ENCODE peak calls at places on chromosomes 11 and 22, in eight cellular contexts. One of them, this sample, is unnamed.

GRCh38 chr11:75667831-75668507 is 869 bp downstream of the MAP6 start:
- DNase-seq in H1: no peak
- DNase-seq in SK-N-SH: peak
- DNase-seq in K562: no peak
- DNase-seq in HCT116: no peak
- DNase-seq in HepG2: no peak
- DNase-seq in SK-N-MC: no peak
- DNase-seq in GM12878: no peak
- DNase-seq in this sample: peak

GRCh38 chr11:47163198-47163597 is 13.5 kb downstream of the ARFGAP2 start:
- DNase-seq in H1: no peak
- DNase-seq in SK-N-SH: no peak
- DNase-seq in K562: no peak
- DNase-seq in HCT116: no peak
- DNase-seq in HepG2: no peak
- DNase-seq in SK-N-MC: no peak
- DNase-seq in GM12878: no peak
- DNase-seq in this sample: no peak

GRCh38 chr11:65649656-65650546 is 12.0 kb downstream of the SIPA1 start:
- DNase-seq in H1: no peak
- DNase-seq in SK-N-SH: no peak
- DNase-seq in K562: no peak
- DNase-seq in HCT116: no peak
- DNase-seq in HepG2: no peak
- DNase-seq in SK-N-MC: no peak
- DNase-seq in GM12878: no peak
- DNase-seq in this sample: no peak

GRCh38 chr11:108431997-108432396 is 35.3 kb downstream of the C11orf65 start:
- DNase-seq in H1: no peak
- DNase-seq in SK-N-SH: no peak
- DNase-seq in K562: no peak
- DNase-seq in HCT116: no peak
- DNase-seq in HepG2: no peak
- DNase-seq in SK-N-MC: no peak
- DNase-seq in GM12878: no peak
- DNase-seq in this sample: no peak

GRCh38 chr11:15930442-15931025 is 425.8 kb downstream of the SOX6 start:
- DNase-seq in H1: no peak
- DNase-seq in SK-N-SH: no peak
- DNase-seq in K562: no peak
- DNase-seq in HCT116: no peak
- DNase-seq in HepG2: no peak
- DNase-seq in SK-N-MC: no peak
- DNase-seq in GM12878: no peak
- DNase-seq in this sample: no peak

GRCh38 chr11:46117842-46118241 is 3.4 kb downstream of the PHF21A start:
- DNase-seq in H1: no peak
- DNase-seq in SK-N-SH: no peak
- DNase-seq in K562: no peak
- DNase-seq in HCT116: no peak
- DNase-seq in HepG2: no peak
- DNase-seq in SK-N-MC: no peak
- DNase-seq in GM12878: no peak
- DNase-seq in this sample: no peak

GRCh38 chr11:32884770-32885384 is 7.7 kb upstream of the QSER1 start:
- DNase-seq in H1: no peak
- DNase-seq in SK-N-SH: no peak
- DNase-seq in K562: peak
- DNase-seq in HCT116: no peak
- DNase-seq in HepG2: no peak
- DNase-seq in SK-N-MC: no peak
- DNase-seq in GM12878: no peak
- DNase-seq in this sample: peak

GRCh38 chr11:93031386-93031785 is 61.9 kb downstream of the MTNR1B start:
- DNase-seq in H1: peak
- DNase-seq in SK-N-SH: no peak
- DNase-seq in K562: no peak
- DNase-seq in HCT116: no peak
- DNase-seq in HepG2: no peak
- DNase-seq in SK-N-MC: no peak
- DNase-seq in GM12878: no peak
- DNase-seq in this sample: no peak

GRCh38 chr22:33539902-33540751 is 380.1 kb downstream of the LARGE1 start:
- DNase-seq in H1: no peak
- DNase-seq in SK-N-SH: no peak
- DNase-seq in K562: no peak
- DNase-seq in HCT116: no peak
- DNase-seq in HepG2: peak
- DNase-seq in SK-N-MC: no peak
- DNase-seq in GM12878: no peak
- DNase-seq in this sample: no peak

GRCh38 chr11:57568330-57568766 is 876 bp upstream of the UBE2L6 start:
- DNase-seq in H1: peak
- DNase-seq in SK-N-SH: no peak
- DNase-seq in K562: no peak
- DNase-seq in HCT116: peak
- DNase-seq in HepG2: peak
- DNase-seq in SK-N-MC: peak
- DNase-seq in GM12878: peak
- DNase-seq in this sample: peak

GRCh38 chr11:63680842-63681207 is 475 bp upstream of the RTN3 start:
- DNase-seq in H1: no peak
- DNase-seq in SK-N-SH: peak
- DNase-seq in K562: no peak
- DNase-seq in HCT116: no peak
- DNase-seq in HepG2: no peak
- DNase-seq in SK-N-MC: no peak
- DNase-seq in GM12878: no peak
- DNase-seq in this sample: no peak

GRCh38 chr11:86068138-86068861 is 584 bp downstream of the PICALM start:
- DNase-seq in H1: no peak
- DNase-seq in SK-N-SH: peak
- DNase-seq in K562: peak
- DNase-seq in HCT116: no peak
- DNase-seq in HepG2: peak
- DNase-seq in SK-N-MC: no peak
- DNase-seq in GM12878: no peak
- DNase-seq in this sample: peak

GRCh38 chr11:120336641-120337132 is 474 bp downstream of the ARHGEF12 start:
- DNase-seq in H1: no peak
- DNase-seq in SK-N-SH: no peak
- DNase-seq in K562: peak
- DNase-seq in HCT116: no peak
- DNase-seq in HepG2: no peak
- DNase-seq in SK-N-MC: no peak
- DNase-seq in GM12878: no peak
- DNase-seq in this sample: peak

GRCh38 chr11:120335928-120336640 is at the start of gene ARHGEF12:
- DNase-seq in H1: peak
- DNase-seq in SK-N-SH: peak
- DNase-seq in K562: peak
- DNase-seq in HCT116: peak
- DNase-seq in HepG2: peak
- DNase-seq in SK-N-MC: no peak
- DNase-seq in GM12878: peak
- DNase-seq in this sample: peak

GRCh38 chr11:120339394-120339890 is 3.2 kb downstream of the ARHGEF12 start:
- DNase-seq in H1: no peak
- DNase-seq in SK-N-SH: peak
- DNase-seq in K562: peak
- DNase-seq in HCT116: no peak
- DNase-seq in HepG2: peak
- DNase-seq in SK-N-MC: no peak
- DNase-seq in GM12878: no peak
- DNase-seq in this sample: peak

GRCh38 chr11:120337133-120337895 is 1.1 kb downstream of the ARHGEF12 start:
- DNase-seq in H1: no peak
- DNase-seq in SK-N-SH: peak
- DNase-seq in K562: no peak
- DNase-seq in HCT116: no peak
- DNase-seq in HepG2: peak
- DNase-seq in SK-N-MC: no peak
- DNase-seq in GM12878: no peak
- DNase-seq in this sample: peak

GRCh38 chr11:120337896-120338840 is 2.0 kb downstream of the ARHGEF12 start:
- DNase-seq in H1: no peak
- DNase-seq in SK-N-SH: no peak
- DNase-seq in K562: no peak
- DNase-seq in HCT116: no peak
- DNase-seq in HepG2: peak
- DNase-seq in SK-N-MC: no peak
- DNase-seq in GM12878: no peak
- DNase-seq in this sample: peak
- H3K9ac ChIP-seq in H1: no peak
- H3K9ac ChIP-seq in SK-N-SH: peak
- H3K9ac ChIP-seq in K562: peak
- H3K9ac ChIP-seq in HCT116: peak
- H3K9ac ChIP-seq in HepG2: peak
- H3K9ac ChIP-seq in SK-N-MC: peak
- H3K9ac ChIP-seq in GM12878: peak
- H3K9ac ChIP-seq in this sample: peak

GRCh38 chr22:39281126-39281525 is 36.3 kb upstream of the PDGFB start:
- DNase-seq in H1: no peak
- DNase-seq in SK-N-SH: no peak
- DNase-seq in K562: no peak
- DNase-seq in HCT116: no peak
- DNase-seq in HepG2: no peak
- DNase-seq in SK-N-MC: no peak
- DNase-seq in GM12878: no peak
- DNase-seq in this sample: no peak

GRCh38 chr22:39284142-39284980 is 35.1 kb downstream of the RPL3 start:
- DNase-seq in H1: no peak
- DNase-seq in SK-N-SH: no peak
- DNase-seq in K562: no peak
- DNase-seq in HCT116: no peak
- DNase-seq in HepG2: peak
- DNase-seq in SK-N-MC: no peak
- DNase-seq in GM12878: no peak
- DNase-seq in this sample: no peak

GRCh38 chr22:39284983-39285382 is 34.4 kb downstream of the RPL3 start:
- DNase-seq in H1: no peak
- DNase-seq in SK-N-SH: no peak
- DNase-seq in K562: no peak
- DNase-seq in HCT116: no peak
- DNase-seq in HepG2: no peak
- DNase-seq in SK-N-MC: no peak
- DNase-seq in GM12878: no peak
- DNase-seq in this sample: no peak

GRCh38 chr22:39282642-39283311 is 36.6 kb downstream of the RPL3 start:
- DNase-seq in H1: no peak
- DNase-seq in SK-N-SH: no peak
- DNase-seq in K562: no peak
- DNase-seq in HCT116: no peak
- DNase-seq in HepG2: no peak
- DNase-seq in SK-N-MC: no peak
- DNase-seq in GM12878: no peak
- DNase-seq in this sample: peak

DNA sequence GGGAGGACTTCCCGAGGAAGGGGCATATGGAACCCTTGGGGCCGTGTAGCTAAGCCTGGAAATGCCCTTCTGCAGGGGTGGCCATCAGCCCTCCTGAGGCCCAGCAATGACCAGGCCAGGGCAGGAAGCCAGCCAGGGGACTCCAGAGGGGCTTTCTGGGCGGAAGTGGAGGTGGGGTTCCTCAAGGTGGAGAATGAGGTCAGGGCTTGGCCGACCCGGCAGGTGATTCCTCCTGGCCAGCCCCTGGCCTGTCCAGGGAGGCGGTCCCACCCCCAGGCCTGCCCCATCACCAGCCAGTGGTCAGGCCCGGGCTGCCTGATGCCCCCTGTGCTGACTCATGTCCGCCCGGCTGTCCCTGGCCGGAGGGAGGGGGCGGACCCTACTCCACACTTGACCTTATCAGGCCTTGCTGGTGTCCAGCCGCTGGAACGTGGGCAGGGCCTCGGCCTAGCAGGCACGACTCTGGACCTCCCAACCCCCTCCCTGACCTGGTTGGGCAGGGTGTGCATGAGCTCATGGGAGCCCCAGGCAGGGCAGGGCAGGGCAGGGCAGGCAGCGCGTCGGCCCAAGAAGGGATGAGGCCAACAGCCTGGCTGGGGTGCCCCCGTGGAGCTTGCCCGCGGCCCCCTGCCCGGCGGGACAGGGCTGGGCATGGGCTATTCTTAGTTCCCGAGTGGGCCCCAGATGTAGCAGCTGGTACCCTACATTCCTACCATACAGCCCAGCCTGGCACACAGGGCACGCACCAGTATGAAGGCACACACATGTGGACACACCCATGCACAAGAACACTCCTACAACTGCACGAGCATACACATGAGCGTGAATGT is 35.9 kb downstream of the RPL3 start:
- DNase-seq in H1: no peak
- DNase-seq in SK-N-SH: peak
- DNase-seq in K562: peak
- DNase-seq in HCT116: no peak
- DNase-seq in HepG2: peak
- DNase-seq in SK-N-MC: no peak
- DNase-seq in GM12878: no peak
- DNase-seq in this sample: peak
- TF ChIP-seq POLR2AphosphoS5 in H1: no peak
- TF ChIP-seq POLR2AphosphoS5 in SK-N-SH: no peak
- TF ChIP-seq POLR2AphosphoS5 in K562: no peak
- TF ChIP-seq POLR2AphosphoS5 in HCT116: no peak
- TF ChIP-seq POLR2AphosphoS5 in HepG2: no peak
- TF ChIP-seq POLR2AphosphoS5 in SK-N-MC: no peak
- TF ChIP-seq POLR2AphosphoS5 in GM12878: no peak
- TF ChIP-seq POLR2AphosphoS5 in this sample: peak

DNA sequence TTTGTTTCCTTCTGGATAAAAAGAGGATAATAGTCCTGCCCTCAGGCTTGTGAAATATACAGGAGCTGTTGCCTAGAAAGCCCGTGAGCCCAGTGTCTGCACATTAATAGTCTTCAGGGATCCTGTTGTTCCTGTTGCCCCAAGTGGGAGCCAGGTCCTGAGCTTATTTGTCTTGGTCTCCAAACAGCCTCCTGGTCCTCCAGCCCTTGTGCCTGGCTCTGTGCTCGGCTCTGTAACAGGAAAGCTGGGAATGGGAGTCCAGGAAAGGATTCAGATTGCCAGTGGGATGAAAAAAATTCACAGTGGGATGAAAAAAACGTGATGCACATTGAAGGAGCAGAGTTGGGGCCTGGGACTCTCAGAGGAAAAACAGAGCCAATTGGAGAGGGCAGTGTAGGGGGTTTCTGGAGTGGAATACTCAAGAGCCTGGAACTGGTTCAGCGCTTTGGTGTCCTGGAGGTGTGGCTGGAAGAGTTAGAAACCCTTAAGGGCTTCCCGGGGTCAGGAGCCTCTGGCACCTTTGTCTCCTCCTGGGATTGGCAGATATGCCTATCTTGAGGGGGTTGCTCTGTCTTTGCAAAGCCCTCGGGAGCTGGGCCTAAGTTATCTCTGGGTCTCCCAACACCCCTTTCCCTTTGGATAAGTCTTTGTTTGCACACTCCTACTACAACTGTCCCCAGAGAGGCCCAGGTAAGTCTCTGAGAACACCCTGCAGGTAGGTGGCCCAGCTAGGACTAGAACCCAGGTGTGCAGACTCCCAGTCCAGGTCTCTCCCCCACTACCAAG is 2.3 kb upstream of the INPPL1 start:
- DNase-seq in H1: no peak
- DNase-seq in SK-N-SH: no peak
- DNase-seq in K562: no peak
- DNase-seq in HCT116: no peak
- DNase-seq in HepG2: no peak
- DNase-seq in SK-N-MC: no peak
- DNase-seq in GM12878: no peak
- DNase-seq in this sample: no peak
- H3K9ac ChIP-seq in H1: no peak
- H3K9ac ChIP-seq in SK-N-SH: peak
- H3K9ac ChIP-seq in K562: peak
- H3K9ac ChIP-seq in HCT116: peak
- H3K9ac ChIP-seq in HepG2: peak
- H3K9ac ChIP-seq in SK-N-MC: peak
- H3K9ac ChIP-seq in GM12878: peak
- H3K9ac ChIP-seq in this sample: peak

GRCh38 chr11:10638285-10638684 is 55.3 kb downstream of the IRAG1 start:
- DNase-seq in H1: no peak
- DNase-seq in SK-N-SH: peak
- DNase-seq in K562: no peak
- DNase-seq in HCT116: no peak
- DNase-seq in HepG2: no peak
- DNase-seq in SK-N-MC: no peak
- DNase-seq in GM12878: no peak
- DNase-seq in this sample: no peak
- TF ChIP-seq POLR2AphosphoS5 in H1: no peak
- TF ChIP-seq POLR2AphosphoS5 in SK-N-SH: no peak
- TF ChIP-seq POLR2AphosphoS5 in K562: no peak
- TF ChIP-seq POLR2AphosphoS5 in HCT116: no peak
- TF ChIP-seq POLR2AphosphoS5 in HepG2: no peak
- TF ChIP-seq POLR2AphosphoS5 in SK-N-MC: no peak
- TF ChIP-seq POLR2AphosphoS5 in GM12878: no peak
- TF ChIP-seq POLR2AphosphoS5 in this sample: no peak

This sample was measured in endothelial cell of umbilical vein.